ENCODE peak calls at places on chromosomes 3 and 15, in nine cellular contexts. One of them, this sample, is unnamed.

GRCh38 chr15:79952329-79952728 is 18.7 kb downstream of the BCL2A1 start:
- DNase-seq in HT-29: no peak
- DNase-seq in cerebellar cortex: no peak
- DNase-seq in HuH-7: no peak
- DNase-seq in mucosa of gallbladder: no peak
- DNase-seq in mammary epithelial cell: no peak
- DNase-seq in left cardiac atrium: no peak
- DNase-seq in COR-L47: no peak
- DNase-seq in mesendoderm: no peak
- DNase-seq in this sample: no peak

GRCh38 chr3:114509756-114510155 is 215.9 kb downstream of the TIGIT start:
- DNase-seq in HT-29: no peak
- DNase-seq in cerebellar cortex: peak; percentile 62
- DNase-seq in HuH-7: no peak
- DNase-seq in mucosa of gallbladder: no peak
- DNase-seq in mammary epithelial cell: no peak
- DNase-seq in left cardiac atrium: no peak
- DNase-seq in COR-L47: no peak
- DNase-seq in mesendoderm: no peak
- DNase-seq in this sample: no peak

GRCh38 chr3:33313331-33313730 is 36.1 kb downstream of the FBXL2 start:
- DNase-seq in HT-29: no peak
- DNase-seq in cerebellar cortex: no peak
- DNase-seq in HuH-7: no peak
- DNase-seq in mucosa of gallbladder: no peak
- DNase-seq in mammary epithelial cell: no peak
- DNase-seq in left cardiac atrium: no peak
- DNase-seq in COR-L47: no peak
- DNase-seq in mesendoderm: no peak
- DNase-seq in this sample: no peak

GRCh38 chr3:71523628-71524027 is 59.9 kb downstream of the FOXP1 start:
- DNase-seq in HT-29: no peak
- DNase-seq in cerebellar cortex: no peak
- DNase-seq in HuH-7: no peak
- DNase-seq in mucosa of gallbladder: no peak
- DNase-seq in mammary epithelial cell: no peak
- DNase-seq in left cardiac atrium: no peak
- DNase-seq in COR-L47: no peak
- DNase-seq in mesendoderm: no peak
- DNase-seq in this sample: no peak

GRCh38 chr3:157094301-157094700 is 65.6 kb downstream of the CCNL1 start:
- DNase-seq in HT-29: no peak
- DNase-seq in cerebellar cortex: no peak
- DNase-seq in HuH-7: no peak
- DNase-seq in mucosa of gallbladder: no peak
- DNase-seq in mammary epithelial cell: peak; percentile 11
- DNase-seq in left cardiac atrium: no peak
- DNase-seq in COR-L47: no peak
- DNase-seq in mesendoderm: no peak
- DNase-seq in this sample: no peak

GRCh38 chr15:47762621-47763020 is 45.3 kb downstream of the SEMA6D start:
- DNase-seq in HT-29: no peak
- DNase-seq in cerebellar cortex: no peak
- DNase-seq in HuH-7: no peak
- DNase-seq in mucosa of gallbladder: no peak
- DNase-seq in mammary epithelial cell: no peak
- DNase-seq in left cardiac atrium: no peak
- DNase-seq in COR-L47: no peak
- DNase-seq in mesendoderm: no peak
- DNase-seq in this sample: no peak

GRCh38 chr3:84077479-84077878 is 881.3 kb upstream of the CADM2 start:
- DNase-seq in HT-29: peak; percentile 0
- DNase-seq in cerebellar cortex: no peak
- DNase-seq in HuH-7: no peak
- DNase-seq in mucosa of gallbladder: no peak
- DNase-seq in mammary epithelial cell: peak; percentile 12
- DNase-seq in left cardiac atrium: no peak
- DNase-seq in COR-L47: no peak
- DNase-seq in mesendoderm: peak; percentile 20
- DNase-seq in this sample: peak; percentile 8

GRCh38 chr3:79414035-79414434 is 353.8 kb downstream of the ROBO1 start:
- DNase-seq in HT-29: no peak
- DNase-seq in cerebellar cortex: no peak
- DNase-seq in HuH-7: no peak
- DNase-seq in mucosa of gallbladder: no peak
- DNase-seq in mammary epithelial cell: no peak
- DNase-seq in left cardiac atrium: no peak
- DNase-seq in COR-L47: no peak
- DNase-seq in mesendoderm: no peak
- DNase-seq in this sample: no peak

GRCh38 chr3:3800685-3801509 is 1.7 kb downstream of the LRRN1 start:
- DNase-seq in HT-29: no peak
- DNase-seq in cerebellar cortex: peak; percentile 44
- DNase-seq in HuH-7: no peak
- DNase-seq in mucosa of gallbladder: peak; percentile 43
- DNase-seq in mammary epithelial cell: no peak
- DNase-seq in left cardiac atrium: peak; percentile 44
- DNase-seq in COR-L47: no peak
- DNase-seq in mesendoderm: peak; percentile 65
- DNase-seq in this sample: no peak

GRCh38 chr3:64291956-64292355 is 66.7 kb upstream of the PRICKLE2 start:
- DNase-seq in HT-29: no peak
- DNase-seq in cerebellar cortex: no peak
- DNase-seq in HuH-7: no peak
- DNase-seq in mucosa of gallbladder: peak; percentile 11
- DNase-seq in mammary epithelial cell: no peak
- DNase-seq in left cardiac atrium: no peak
- DNase-seq in COR-L47: no peak
- DNase-seq in mesendoderm: no peak
- DNase-seq in this sample: no peak

GRCh38 chr3:191085091-191085490 is 114.0 kb upstream of the OSTN start:
- DNase-seq in HT-29: no peak
- DNase-seq in cerebellar cortex: no peak
- DNase-seq in HuH-7: no peak
- DNase-seq in mucosa of gallbladder: no peak
- DNase-seq in mammary epithelial cell: no peak
- DNase-seq in left cardiac atrium: no peak
- DNase-seq in COR-L47: no peak
- DNase-seq in mesendoderm: no peak
- DNase-seq in this sample: no peak

GRCh38 chr15:97884513-97885131 is 75.9 kb upstream of the ARRDC4 start:
- DNase-seq in HT-29: no peak
- DNase-seq in cerebellar cortex: no peak
- DNase-seq in HuH-7: no peak
- DNase-seq in mucosa of gallbladder: no peak
- DNase-seq in mammary epithelial cell: no peak
- DNase-seq in left cardiac atrium: no peak
- DNase-seq in COR-L47: no peak
- DNase-seq in mesendoderm: no peak
- DNase-seq in this sample: no peak

GRCh38 chr15:100832178-100832942 is 47.3 kb upstream of the ALDH1A3 start:
- DNase-seq in HT-29: no peak
- DNase-seq in cerebellar cortex: no peak
- DNase-seq in HuH-7: no peak
- DNase-seq in mucosa of gallbladder: no peak
- DNase-seq in mammary epithelial cell: no peak
- DNase-seq in left cardiac atrium: no peak
- DNase-seq in COR-L47: no peak
- DNase-seq in mesendoderm: no peak
- DNase-seq in this sample: no peak